ENCODE peak calls at places on chromosomes 5 and 9, in five cellular contexts. W, R, T, L and V are unnamed samples. For H3K4me1, the result is how much of the 10 kb centered on the place peaks cover.

GRCh38 chr5:111747336-111747735 is 9.7 kb downstream of the NREP start:
- DNase-seq in W (no peak), R (peak), T (peak), L (no peak), V (no peak)

GRCh38 chr5:110957934-110958333 is 113.6 kb upstream of the TSLP start:
- DNase-seq in W (peak), R (peak), T (peak), L (no peak), V (peak)

GRCh38 chr5:111830333-111830732 is 73.3 kb upstream of the NREP start:
- DNase-seq in W (peak), R (peak), T (peak), L (no peak), V (no peak)

GRCh38 chr5:178416206-178416882 is 173.8 kb downstream of the COL23A1 start:
- DNase-seq in W (no peak), R (no peak), T (no peak), L (no peak), V (peak)

GRCh38 chr5:24163091-24163490 is 481.7 kb downstream of the CDH10 start:
- DNase-seq in W (no peak), R (peak), T (peak), L (no peak), V (no peak)

GRCh38 chr5:112203229-112203628 is 215.8 kb downstream of the EPB41L4A start:
- DNase-seq in W (no peak), R (no peak), T (peak), L (no peak), V (no peak)

GRCh38 chr9:17578911-17579793 is at the start of gene SH3GL2:
- DNase-seq in W (peak), R (peak), T (peak), L (no peak), V (peak)

GRCh38 chr5:137800700-137801411 is 46.7 kb upstream of the HNRNPA0 start:
- DNase-seq in W (no peak), R (no peak), T (no peak), L (no peak), V (no peak)

GRCh38 chr9:136951541-136952353 is at the start of gene LCN12:
- DNase-seq in W (no peak), R (no peak), T (no peak), L (no peak), V (peak)

GRCh38 chr9:130276121-130276520 is 10.6 kb downstream of the HMCN2 start:
- DNase-seq in W (peak), R (peak), T (no peak), L (no peak), V (peak)

GRCh38 chr5:168342151-168342825 is 50.8 kb downstream of the WWC1 start:
- DNase-seq in W (no peak), R (peak), T (peak), L (no peak), V (no peak)

GRCh38 chr5:87899109-87900100 is 369.2 kb downstream of the TMEM161B start:
- DNase-seq in W (no peak), R (peak), T (no peak), L (peak), V (no peak)

GRCh38 chr5:14922456-14922855 is 50.9 kb upstream of the ANKH start:
- DNase-seq in W (no peak), R (no peak), T (no peak), L (no peak), V (no peak)

DNA sequence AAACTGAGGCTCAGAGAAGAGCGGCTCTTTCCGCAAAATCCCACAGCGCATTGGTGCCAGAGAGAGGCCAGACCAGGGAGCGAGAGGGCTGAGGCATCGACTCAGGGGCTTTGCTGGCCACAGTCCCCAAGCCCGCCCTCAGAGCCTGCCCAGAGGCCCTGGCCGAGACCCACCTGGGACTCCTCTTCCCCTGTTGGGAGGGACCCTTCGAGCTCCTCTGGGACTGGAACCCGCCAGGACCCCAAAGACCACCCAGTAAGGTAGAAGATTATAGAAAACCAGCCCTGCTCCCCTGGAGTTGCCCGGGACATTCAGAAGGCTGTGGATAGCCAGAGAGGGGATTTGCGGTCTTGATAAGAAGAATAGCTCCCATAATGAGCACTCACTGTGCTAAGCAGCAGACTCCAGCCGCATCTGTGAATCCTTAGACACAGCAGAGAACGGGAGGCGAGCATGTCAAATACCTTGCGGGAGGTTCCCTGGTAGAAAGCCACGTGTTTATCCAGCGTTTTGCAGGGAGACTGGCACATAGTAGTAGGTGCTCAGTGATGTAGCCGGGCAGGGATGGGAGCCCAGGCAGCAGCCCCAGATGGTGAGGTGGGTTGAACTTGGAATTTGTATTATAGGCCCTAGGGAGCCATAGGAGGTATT is 651 bp upstream of the AK1 start:
- DNase-seq in W (no peak), R (no peak), T (no peak), L (no peak), V (peak)
- H3K4me1 ChIP-seq in W (under half), R (under half), T (under half), L (under half), V (under half)

DNA sequence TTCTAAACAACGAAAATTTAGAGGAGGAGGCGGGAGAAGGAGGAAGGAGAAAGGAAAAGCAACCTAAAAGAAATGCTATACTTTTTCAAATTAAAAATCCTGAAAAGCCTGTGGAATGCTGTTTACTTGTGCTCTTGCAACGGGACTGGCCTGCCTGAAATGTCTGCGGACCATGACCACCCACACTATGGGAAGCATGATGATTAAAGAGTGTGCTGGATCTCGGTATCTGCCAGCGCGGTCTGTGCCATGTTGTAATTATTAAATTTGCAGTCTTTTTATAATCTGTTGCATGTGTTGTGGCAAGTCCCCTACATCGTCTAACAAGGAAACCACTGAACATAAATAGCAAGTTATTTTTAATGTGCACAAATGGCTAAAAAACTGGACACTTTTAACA is 111.4 kb downstream of the FANCC start:
- DNase-seq in W (peak), R (peak), T (no peak), L (no peak), V (no peak)
- H2AFZ ChIP-seq in W (peak), R (peak), T (no peak), L (no peak), V (peak)

DNA sequence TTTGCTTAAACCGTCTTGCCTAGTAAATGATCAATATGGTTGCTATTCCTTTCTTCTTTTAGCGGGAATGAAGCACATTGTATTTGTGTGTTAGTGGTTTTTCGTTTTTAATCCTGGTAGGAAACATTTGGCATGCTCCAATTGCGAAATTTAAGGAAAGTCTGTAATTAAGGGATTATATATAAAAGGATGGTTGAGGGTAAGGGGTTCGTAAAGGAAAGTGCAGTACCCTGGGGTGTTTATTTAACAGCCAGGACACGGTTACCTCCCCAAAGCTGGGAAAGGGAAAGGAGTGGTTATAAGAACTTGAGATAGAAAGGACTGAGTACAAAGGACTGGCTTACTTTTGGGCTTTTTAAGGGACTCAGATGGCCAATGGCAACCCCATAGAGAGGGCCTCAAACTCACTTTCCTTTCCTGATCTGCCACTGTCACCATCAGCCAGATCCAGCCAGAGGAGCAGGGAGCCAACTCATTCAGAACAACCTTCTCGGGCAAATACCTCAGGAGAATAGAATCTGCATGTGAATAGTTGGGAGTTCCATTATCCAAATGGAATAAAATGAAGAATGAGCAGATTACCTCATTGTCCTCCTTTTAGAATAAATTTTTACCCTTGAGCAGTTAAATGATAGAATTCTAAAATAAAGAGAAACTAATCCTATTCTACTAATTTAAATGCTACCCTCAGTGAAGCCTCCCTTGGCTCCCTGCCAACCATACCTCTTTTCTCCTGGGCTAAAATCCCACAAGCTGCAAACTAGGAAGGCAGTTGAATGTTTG is 117.7 kb downstream of the SNCAIP start:
- DNase-seq in W (no peak), R (no peak), T (no peak), L (no peak), V (no peak)
- H3K4me1 ChIP-seq in W (under half), R (under half), T (under half), L (under half), V (under half)

DNA sequence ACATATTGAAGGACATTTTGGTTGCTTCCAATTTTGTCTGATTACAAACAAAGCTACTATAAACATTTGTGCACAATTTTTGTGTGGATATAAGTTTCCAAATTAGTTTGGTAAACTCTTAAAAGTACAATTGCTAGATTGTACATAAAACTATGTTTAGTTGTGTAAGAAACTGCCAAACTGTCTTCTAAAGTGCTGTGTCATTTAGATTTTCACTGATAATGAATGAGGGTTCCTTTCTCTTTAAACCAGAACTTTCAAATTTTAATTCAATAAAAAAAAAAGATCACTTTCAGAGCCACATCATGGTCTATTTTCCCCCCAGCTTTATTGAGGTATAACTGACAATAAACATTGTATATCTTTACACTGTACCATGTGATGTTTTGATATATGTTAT is 74.0 kb upstream of the TRPC7 start:
- DNase-seq in W (no peak), R (no peak), T (no peak), L (no peak), V (no peak)
- H2AFZ ChIP-seq in W (no peak), R (no peak), T (no peak), L (no peak), V (no peak)

GRCh38 chr5:55988979-55989612 is 5.7 kb downstream of the IL6ST start:
- DNase-seq in W (no peak), R (no peak), T (no peak), L (no peak), V (no peak)
- H3K4me1 ChIP-seq in W (under half), R (under half), T (under half), L (under half), V (under half)

GRCh38 chr5:35002459-35002858 is 45.3 kb downstream of the AGXT2 start:
- DNase-seq in W (no peak), R (no peak), T (no peak), L (no peak), V (no peak)

GRCh38 chr5:34998058-34998789 is 49.5 kb downstream of the AGXT2 start:
- DNase-seq in W (peak), R (peak), T (peak), L (no peak), V (no peak)

GRCh38 chr5:35004200-35004599 is 43.5 kb downstream of the AGXT2 start:
- DNase-seq in W (no peak), R (no peak), T (no peak), L (no peak), V (no peak)

GRCh38 chr5:35003018-35003957 is 44.5 kb downstream of the AGXT2 start:
- DNase-seq in W (peak), R (peak), T (peak), L (peak), V (peak)

DNA sequence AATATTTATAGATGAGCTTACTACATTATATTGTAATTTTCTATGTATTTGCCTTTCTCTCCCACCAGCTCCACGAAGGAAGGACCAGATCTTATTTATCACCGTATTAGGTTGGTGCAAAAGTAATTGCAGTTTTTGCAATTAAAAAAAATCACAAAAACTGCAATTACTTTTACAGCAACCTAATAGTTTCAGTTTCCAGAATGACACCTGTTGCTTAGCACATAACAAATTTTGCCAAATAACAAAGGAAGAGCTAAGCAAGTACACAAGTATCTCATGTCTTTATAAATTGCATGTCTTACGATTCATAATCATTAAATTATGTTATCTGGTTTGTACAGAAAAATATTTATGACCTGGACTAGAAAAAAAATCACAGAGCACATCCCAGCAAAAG is 45.9 kb downstream of the AGXT2 start:
- DNase-seq in W (no peak), R (no peak), T (no peak), L (no peak), V (no peak)
- H2AFZ ChIP-seq in W (no peak), R (no peak), T (no peak), L (no peak), V (no peak)

GRCh38 chr5:177294632-177295031 is 8.9 kb downstream of the RAB24 start:
- DNase-seq in W (no peak), R (no peak), T (no peak), L (no peak), V (no peak)
- H3K4me1 ChIP-seq in W (under half), R (under half), T (under half), L (under half), V (under half)

GRCh38 chr5:76378355-76378754 is 24.7 kb upstream of the IQGAP2 start:
- DNase-seq in W (no peak), R (no peak), T (no peak), L (no peak), V (no peak)

GRCh38 chr5:76379855-76380254 is 23.2 kb upstream of the IQGAP2 start:
- DNase-seq in W (no peak), R (no peak), T (no peak), L (no peak), V (no peak)

GRCh38 chr5:76383126-76383825 is 19.8 kb upstream of the IQGAP2 start:
- DNase-seq in W (no peak), R (no peak), T (no peak), L (no peak), V (no peak)

GRCh38 chr5:76379316-76379715 is 23.8 kb upstream of the IQGAP2 start:
- DNase-seq in W (no peak), R (no peak), T (peak), L (no peak), V (no peak)

GRCh38 chr5:76380346-76381074 is 22.6 kb upstream of the IQGAP2 start:
- DNase-seq in W (no peak), R (no peak), T (no peak), L (no peak), V (no peak)
- H2AFZ ChIP-seq in W (no peak), R (no peak), T (no peak), L (no peak), V (no peak)